ENCODE peak calls at places on chromosomes 11 and 22, in four cellular contexts. I is Peyer's patch, P is neuronal stem cell, K is uterus. Q is an unnamed sample.

GRCh38 chr11:108787105-108787504 is 122.2 kb downstream of the DDX10 start:
- DNase-seq in K (no peak), P (no peak), I (no peak), Q (no peak)

GRCh38 chr11:44434191-44434590 is 124.3 kb upstream of the ALX4 start:
- DNase-seq in P (no peak), K (no peak), I (no peak), Q (no peak)

GRCh38 chr11:121416909-121417567 is 35.1 kb upstream of the SORL1 start:
- DNase-seq in I (peak; percentile 72), K (peak; percentile 66), P (no peak), Q (peak; percentile 81)

GRCh38 chr11:117829369-117829725 is 4.8 kb upstream of the FXYD2 start:
- DNase-seq in I (peak; percentile 47), K (no peak), P (no peak), Q (peak; percentile 19)

GRCh38 chr11:67482275-67482735 is 521 bp upstream of the AIP start:
- DNase-seq in P (no peak), K (no peak), I (no peak), Q (no peak)

GRCh38 chr22:23684561-23685031 is 6.2 kb upstream of the RGL4 start:
- DNase-seq in K (no peak), I (no peak), P (no peak), Q (peak; percentile 78)

GRCh38 chr11:117269856-117270255 is 21.3 kb upstream of the BACE1-AS start:
- DNase-seq in I (no peak), P (no peak), K (no peak), Q (no peak)

GRCh38 chr11:67371549-67372231 is 1.7 kb downstream of the CLCF1 start:
- DNase-seq in K (peak; percentile 66), P (no peak), I (no peak), Q (no peak)

GRCh38 chr11:75668508-75669297 is at the start of gene MAP6:
- DNase-seq in P (peak; percentile 60), K (no peak), I (peak; percentile 54), Q (peak; percentile 24)

GRCh38 chr11:128415539-128415938 is 171.8 kb downstream of the ETS1 start:
- DNase-seq in P (no peak), K (no peak), I (no peak), Q (no peak)

GRCh38 chr11:116657842-116658825 is 114.7 kb downstream of the BUD13 start:
- DNase-seq in K (no peak), P (no peak), I (no peak), Q (no peak)

GRCh38 chr11:76361365-76361764 is 19.6 kb downstream of the THAP12 start:
- DNase-seq in K (no peak), P (no peak), I (no peak), Q (no peak)

GRCh38 chr11:110200241-110200640 is 96.2 kb downstream of the RDX start:
- DNase-seq in P (no peak), I (no peak), K (no peak), Q (no peak)

GRCh38 chr11:57482782-57483569 is 22.6 kb downstream of the RTN4RL2 start:
- DNase-seq in K (no peak), I (peak; percentile 56), P (peak; percentile 55), Q (peak; percentile 61)

GRCh38 chr22:49948958-49949913 is 11.3 kb upstream of the PIM3 start:
- DNase-seq in I (peak; percentile 95), P (no peak), K (no peak), Q (no peak)

GRCh38 chr11:45771194-45771941 is 33.6 kb upstream of the SLC35C1 start:
- DNase-seq in P (peak; percentile 80), I (peak; percentile 83), K (peak; percentile 55), Q (peak; percentile 83)

GRCh38 chr11:92886243-92886905 is 83.1 kb upstream of the MTNR1B start:
- DNase-seq in I (no peak), P (peak; percentile 64), K (peak; percentile 24), Q (peak; percentile 67)

GRCh38 chr11:77821349-77821851 is 456 bp downstream of the AAMDC start:
- DNase-seq in I (peak; percentile 56), P (no peak), K (no peak), Q (peak; percentile 57)

GRCh38 chr11:73376168-73376802 is at the start of gene RELT:
- DNase-seq in P (peak; percentile 91), K (peak; percentile 81), I (peak; percentile 94), Q (peak; percentile 87)

GRCh38 chr11:73379189-73379880 is 3.1 kb downstream of the RELT start:
- DNase-seq in K (no peak), P (no peak), I (no peak), Q (no peak)

GRCh38 chr11:73375830-73376167 is 400 bp upstream of the RELT start:
- DNase-seq in K (peak; percentile 34), P (no peak), I (no peak), Q (no peak)

GRCh38 chr11:73374130-73374529 is 2.1 kb upstream of the RELT start:
- DNase-seq in P (no peak), K (no peak), I (no peak), Q (no peak)

GRCh38 chr11:73376803-73377629 is 817 bp downstream of the RELT start:
- DNase-seq in P (no peak), K (peak; percentile 62), I (peak; percentile 68), Q (peak; percentile 55)
- H3K27ac ChIP-seq in P (no peak overlapping the region), K (peak overlapping the region; percentile 73), I (peak overlapping the region; percentile 88), Q (peak overlapping the region; percentile 85)

GRCh38 chr11:203056-203944 is 3.9 kb downstream of the BET1L start:
- DNase-seq in I (peak; percentile 40), P (no peak), K (peak; percentile 9), Q (peak; percentile 9)
- H3K4me3 ChIP-seq in I (no peak overlapping the region), P (no peak overlapping the region), K (no peak overlapping the region), Q (no peak overlapping the region)

GRCh38 chr22:45708145-45708544 is 36.5 kb downstream of the ATXN10 start:
- DNase-seq in K (no peak), P (no peak), I (no peak), Q (no peak)
- H3K27ac ChIP-seq in K (no peak overlapping the region), P (no peak overlapping the region), I (no peak overlapping the region), Q (no peak overlapping the region)

GRCh38 chr22:37017356-37017755 is 1.9 kb downstream of the TST start:
- DNase-seq in K (no peak), P (no peak), I (peak; percentile 59), Q (no peak)

GRCh38 chr22:37020192-37020479 is 594 bp downstream of the MPST start:
- DNase-seq in I (peak; percentile 75), K (no peak), P (no peak), Q (peak; percentile 64)

GRCh38 chr22:37019309-37020191 is at the start of the genes MPST and TST:
- DNase-seq in P (peak; percentile 75), I (peak; percentile 86), K (peak; percentile 77), Q (peak; percentile 82)

GRCh38 chr22:37018086-37018814 is 997 bp downstream of the TST start:
- DNase-seq in P (no peak), K (no peak), I (no peak), Q (no peak)

DNA sequence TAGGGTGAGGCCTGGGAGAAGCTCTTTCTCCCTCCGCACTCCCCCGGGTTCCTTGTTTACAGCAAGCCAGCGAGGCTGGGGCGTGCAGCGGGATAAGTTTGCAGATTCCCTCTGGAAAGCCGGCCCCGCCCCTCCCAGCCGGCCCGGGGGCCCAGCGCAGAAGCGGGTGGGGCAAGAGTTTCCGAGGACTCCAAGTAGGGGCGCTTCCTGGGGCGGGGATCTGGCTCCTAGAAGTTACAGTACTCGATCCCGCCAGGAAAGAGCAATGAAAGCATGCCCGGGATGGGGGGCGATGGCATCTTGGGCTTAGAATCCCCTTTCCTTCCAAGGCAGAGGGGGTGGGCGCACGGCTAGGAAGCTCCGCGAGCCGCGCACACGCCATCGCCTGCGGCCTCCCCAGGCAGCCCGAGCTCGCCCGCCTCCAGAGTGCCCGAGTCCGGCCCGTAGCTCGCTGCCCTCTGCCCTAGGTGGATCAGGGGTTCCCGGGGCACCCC is 385 bp downstream of the TST start:
- DNase-seq in I (peak; percentile 84), P (peak; percentile 40), K (peak; percentile 79), Q (peak; percentile 80)
- H3K4me3 ChIP-seq in I (peak overlapping the region; percentile 69), P (peak overlapping the region; percentile 97), K (peak overlapping the region; percentile 85), Q (peak overlapping the region; percentile 71)

DNA sequence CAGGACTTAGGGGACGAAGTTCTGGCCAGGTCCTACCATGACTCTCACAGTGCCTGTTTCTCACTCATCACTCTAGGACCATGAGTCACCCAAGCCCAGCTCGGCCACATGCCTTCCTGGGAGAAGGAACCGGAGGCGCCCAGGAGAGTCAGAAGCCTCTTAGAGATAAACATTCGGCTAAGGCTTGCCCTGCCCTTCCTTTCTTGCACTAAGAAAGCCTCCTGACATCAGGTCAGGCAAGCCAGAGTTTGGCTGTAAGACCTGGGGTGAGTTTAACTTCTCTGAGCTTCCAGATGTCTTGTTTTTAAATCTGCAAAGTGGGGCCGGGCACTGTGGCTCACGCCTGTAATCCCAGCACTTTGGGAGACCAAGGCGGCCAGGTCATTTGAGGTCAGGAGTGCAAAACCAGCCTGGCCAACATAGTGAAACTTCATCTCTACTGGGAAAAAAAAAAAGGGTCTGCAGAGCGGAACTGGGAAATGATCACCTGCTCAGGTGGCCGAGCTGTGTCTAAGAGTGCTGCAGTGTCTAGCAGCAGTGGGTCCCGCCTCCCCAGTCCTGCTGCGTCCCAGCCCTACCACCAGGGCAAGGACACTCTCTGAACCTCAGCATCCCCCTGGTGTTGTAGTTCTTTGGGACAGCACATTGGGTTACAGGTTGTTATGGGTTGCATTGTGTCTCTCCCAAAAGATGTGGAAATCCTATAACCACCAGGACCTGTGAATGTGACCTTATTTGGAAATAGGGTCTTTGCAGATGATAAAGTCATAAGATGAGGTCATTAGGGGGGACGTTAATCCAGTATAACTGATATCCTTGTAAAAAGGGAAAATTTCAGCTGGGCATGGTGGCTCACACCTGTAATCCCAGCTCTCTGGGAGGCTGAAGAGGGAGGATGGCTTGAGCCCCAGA is 1.8 kb upstream of the CARS1 start:
- DNase-seq in K (no peak), I (peak; percentile 29), P (no peak), Q (no peak)
- H3K27ac ChIP-seq in K (peak overlapping the region; percentile 14), I (no peak overlapping the region), P (no peak overlapping the region), Q (no peak overlapping the region)

GRCh38 chr11:64000740-64001514 is 14.7 kb downstream of the OTUB1 start:
- DNase-seq in I (no peak), K (no peak), P (no peak), Q (no peak)
- H3K4me3 ChIP-seq in I (peak overlapping the region; percentile 44), K (no peak overlapping the region), P (no peak overlapping the region), Q (peak overlapping the region; percentile 26)

GRCh38 chr11:113681711-113682410 is 24.2 kb downstream of the TMPRSS5 start:
- DNase-seq in I (no peak), P (no peak), K (no peak), Q (no peak)

GRCh38 chr11:113683481-113684046 is 22.5 kb downstream of the TMPRSS5 start:
- DNase-seq in I (no peak), P (no peak), K (no peak), Q (no peak)

GRCh38 chr11:113684558-113684957 is 21.6 kb downstream of the TMPRSS5 start:
- DNase-seq in I (no peak), K (no peak), P (no peak), Q (no peak)

GRCh38 chr11:113677648-113678047 is 28.5 kb downstream of the TMPRSS5 start:
- DNase-seq in P (no peak), I (no peak), K (no peak), Q (no peak)

DNA sequence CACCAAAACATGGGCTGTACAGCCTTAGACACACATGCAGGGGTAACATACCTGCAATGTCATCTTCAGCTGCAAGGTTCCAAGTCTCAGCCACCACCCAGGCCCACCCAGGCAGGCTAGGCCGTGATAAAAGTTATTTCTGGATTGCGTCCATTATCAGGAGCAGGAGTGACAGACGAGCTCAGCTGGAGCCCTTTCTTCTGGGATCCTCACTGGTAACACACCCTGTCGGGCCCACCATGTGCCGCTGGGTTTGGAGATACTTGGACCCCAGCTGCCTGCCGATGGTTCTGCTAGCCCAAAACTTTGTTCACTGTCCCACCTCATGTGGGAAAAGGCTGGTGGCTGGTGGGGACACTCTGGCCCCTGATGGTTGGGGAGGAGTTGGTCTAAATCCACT is 24.8 kb downstream of the TMPRSS5 start:
- DNase-seq in I (no peak), K (no peak), P (no peak), Q (no peak)
- H3K27ac ChIP-seq in I (no peak overlapping the region), K (no peak overlapping the region), P (no peak overlapping the region), Q (no peak overlapping the region)

GRCh38 chr22:37241351-37242142 is 2.5 kb downstream of the RAC2 start:
- DNase-seq in P (no peak), I (peak; percentile 59), K (no peak), Q (no peak)
- H3K4me3 ChIP-seq in P (no peak overlapping the region), I (peak overlapping the region; percentile 24), K (no peak overlapping the region), Q (no peak overlapping the region)

Q was measured in testis.